ENCODE peak calls at places on chromosomes 4 and X, in eight cellular contexts. R, J, X, F, V, T, Q and M are unnamed samples.

GRCh38 chr4:85005865-85006377 is 39.4 kb upstream of the WDFY3 start:
- DNase-seq in R (peak), J (no peak), X (peak), F (no peak), V (peak), T (peak), Q (no peak), M (peak)

GRCh38 chr4:100428051-100428450 is 89.8 kb downstream of the EMCN start:
- DNase-seq in R (peak), J (no peak), X (peak), F (no peak), V (peak), T (peak), Q (peak), M (peak)

GRCh38 chr4:139465922-139466321 is 12.0 kb downstream of the RAB33B start:
- DNase-seq in R (peak), J (no peak), X (no peak), F (no peak), V (no peak), T (no peak), Q (no peak), M (no peak)

GRCh38 chrX:26722666-26723428 is 506.9 kb downstream of the MAGEB5 start:
- DNase-seq in R (no peak), J (no peak), X (no peak), F (no peak), V (no peak), T (no peak), Q (no peak), M (no peak)

GRCh38 chr4:77493829-77494551 is 111.6 kb upstream of the CXCL13 start:
- DNase-seq in R (peak), J (no peak), X (no peak), F (no peak), V (no peak), T (no peak), Q (no peak), M (no peak)

GRCh38 chrX:46573896-46574336 is 351 bp downstream of the CHST7 start:
- DNase-seq in R (peak), J (peak), X (peak), F (peak), V (no peak), T (peak), Q (no peak), M (no peak)

GRCh38 chr4:153523171-153523757 is 57.1 kb downstream of the TMEM131L start:
- DNase-seq in R (no peak), J (no peak), X (no peak), F (peak), V (no peak), T (peak), Q (no peak), M (no peak)

GRCh38 chrX:151745651-151746050 is 11.1 kb downstream of the CNGA2 start:
- DNase-seq in R (no peak), J (no peak), X (no peak), F (no peak), V (no peak), T (no peak), Q (no peak), M (no peak)

GRCh38 chr4:53306729-53307128 is 59.1 kb downstream of the SCFD2 start:
- DNase-seq in R (peak), J (no peak), X (no peak), F (no peak), V (peak), T (no peak), Q (no peak), M (no peak)

GRCh38 chr4:59094505-59094904 is 1984.3 kb upstream of the IGFBP7 start:
- DNase-seq in R (no peak), J (no peak), X (no peak), F (no peak), V (no peak), T (no peak), Q (no peak), M (no peak)

GRCh38 chr4:145345401-145345800 is 136.3 kb upstream of the SMAD1 start:
- DNase-seq in R (no peak), J (no peak), X (no peak), F (no peak), V (no peak), T (peak), Q (no peak), M (no peak)

GRCh38 chr4:81684357-81684756 is 212.7 kb upstream of the RASGEF1B start:
- DNase-seq in R (no peak), J (no peak), X (no peak), F (peak), V (no peak), T (no peak), Q (no peak), M (no peak)

GRCh38 chrX:46704767-46705386 is 54.0 kb downstream of the SLC9A7 start:
- DNase-seq in R (peak), J (no peak), X (no peak), F (no peak), V (no peak), T (peak), Q (no peak), M (peak)

GRCh38 chr4:171651071-171651470 is 162.1 kb upstream of the GALNTL6 start:
- DNase-seq in R (no peak), J (no peak), X (no peak), F (no peak), V (no peak), T (no peak), Q (no peak), M (no peak)

GRCh38 chr4:89497517-89498308 is 190.1 kb upstream of the GPRIN3 start:
- DNase-seq in R (peak), J (no peak), X (no peak), F (no peak), V (no peak), T (no peak), Q (no peak), M (no peak)

GRCh38 chr4:45648846-45649245 is 475.0 kb downstream of the GABRG1 start:
- DNase-seq in R (no peak), J (no peak), X (no peak), F (no peak), V (no peak), T (no peak), Q (no peak), M (no peak)

GRCh38 chrX:112819013-112819635 is 21.5 kb downstream of the AMOT start:
- DNase-seq in R (peak), J (no peak), X (peak), F (peak), V (peak), T (peak), Q (no peak), M (no peak)

GRCh38 chr4:165684177-165684870 is 188.7 kb upstream of the TLL1 start:
- DNase-seq in R (peak), J (no peak), X (peak), F (peak), V (peak), T (peak), Q (no peak), M (peak)

GRCh38 chr4:145153181-145153903 is 27.0 kb downstream of the OTUD4 start:
- DNase-seq in R (no peak), J (no peak), X (no peak), F (no peak), V (no peak), T (no peak), Q (no peak), M (no peak)

GRCh38 chr4:74311696-74312313 is 3.5 kb downstream of the EPGN start:
- DNase-seq in R (peak), J (no peak), X (peak), F (peak), V (peak), T (peak), Q (peak), M (peak)

GRCh38 chr4:79964715-79965345 is 108.2 kb downstream of the ANTXR2 start:
- DNase-seq in R (no peak), J (peak), X (no peak), F (no peak), V (no peak), T (peak), Q (no peak), M (no peak)

GRCh38 chrX:51456246-51456645 is 40.1 kb downstream of the NUDT11 start:
- DNase-seq in R (no peak), J (no peak), X (no peak), F (no peak), V (no peak), T (no peak), Q (no peak), M (no peak)

GRCh38 chrX:23803931-23804381 is 21.0 kb downstream of the SAT1 start:
- DNase-seq in R (peak), J (no peak), X (peak), F (no peak), V (no peak), T (peak), Q (no peak), M (no peak)

GRCh38 chr4:182144621-182145359 is 98.4 kb upstream of the TENM3 start:
- DNase-seq in R (peak), J (no peak), X (no peak), F (peak), V (no peak), T (no peak), Q (no peak), M (no peak)

GRCh38 chrX:63761639-63762038 is 23.4 kb downstream of the ARHGEF9 start:
- DNase-seq in R (no peak), J (no peak), X (no peak), F (peak), V (no peak), T (no peak), Q (no peak), M (no peak)

GRCh38 chrX:38891641-38892413 is 90.6 kb downstream of the MID1IP1 start:
- DNase-seq in R (peak), J (no peak), X (no peak), F (no peak), V (no peak), T (no peak), Q (no peak), M (peak)

GRCh38 chr4:165605811-165606210 is 227.0 kb downstream of the CPE start:
- DNase-seq in R (no peak), J (no peak), X (no peak), F (no peak), V (no peak), T (no peak), Q (no peak), M (no peak)

GRCh38 chr4:168811793-168812651 is 198.0 kb downstream of the CBR4 start:
- DNase-seq in R (peak), J (no peak), X (peak), F (peak), V (no peak), T (peak), Q (no peak), M (no peak)

GRCh38 chr4:140609548-140610425 is 41.0 kb upstream of the UCP1 start:
- DNase-seq in R (peak), J (no peak), X (peak), F (peak), V (peak), T (peak), Q (peak), M (peak)

GRCh38 chr4:26861434-26862186 is 969 bp downstream of the STIM2 start:
- DNase-seq in R (peak), J (peak), X (peak), F (peak), V (peak), T (peak), Q (peak), M (peak)

GRCh38 chrX:153494541-153495361 is at the start of gene BGN:
- DNase-seq in R (peak), J (no peak), X (no peak), F (peak), V (no peak), T (peak), Q (no peak), M (no peak)

GRCh38 chrX:153970398-153971123 is 1.1 kb downstream of the HCFC1 start:
- DNase-seq in R (peak), J (peak), X (peak), F (peak), V (peak), T (peak), Q (no peak), M (peak)

GRCh38 chr4:76212301-76212700 is 1.3 kb downstream of the SCARB2 start:
- DNase-seq in R (no peak), J (no peak), X (no peak), F (peak), V (no peak), T (peak), Q (no peak), M (peak)

GRCh38 chrX:35847736-35848135 is 49.6 kb downstream of the MAGEB16 start:
- DNase-seq in R (no peak), J (no peak), X (no peak), F (no peak), V (no peak), T (no peak), Q (no peak), M (no peak)

GRCh38 chr4:98993419-98994071 is 2.0 kb upstream of the METAP1 start:
- DNase-seq in R (no peak), J (no peak), X (no peak), F (no peak), V (no peak), T (no peak), Q (no peak), M (no peak)

GRCh38 chrX:28802625-28803024 is 215.4 kb downstream of the IL1RAPL1 start:
- DNase-seq in R (no peak), J (no peak), X (no peak), F (peak), V (no peak), T (no peak), Q (no peak), M (peak)

GRCh38 chr4:42282081-42282901 is 115.0 kb upstream of the SHISA3 start:
- DNase-seq in R (peak), J (no peak), X (peak), F (peak), V (peak), T (peak), Q (peak), M (peak)

GRCh38 chr4:87848622-87849351 is 16.0 kb downstream of the MEPE start:
- DNase-seq in R (peak), J (no peak), X (peak), F (peak), V (peak), T (peak), Q (peak), M (peak)